ENCODE peak calls at places on chromosomes 3 and 15, in ten cellular contexts. H is amygdala; L is NCI-H1092 treated with DMSO at 0.1 percent for 48 hours; J is A549; Z is T-cell; K is CD8-positive, alpha-beta T cell; R is stimulated activated CD8-positive, alpha-beta memory T cell treated with anti-CD3 and anti-CD28 coated beads, Interleukin-2, amount 100 ng/mL, for 48 hours; U is RWPE1; V is HuH-7.5; D is GM12892. T is an unnamed sample.

GRCh38 chr15:39415634-39416033 is 165.2 kb upstream of the THBS1 start:
- DNase-seq in H (no peak), L (no peak), J (no peak), Z (no peak), K (no peak), R (no peak), U (no peak), V (no peak), D (no peak), T (no peak)

GRCh38 chr3:165181556-165181955 is 14.6 kb downstream of the SLITRK3 start:
- DNase-seq in H (no peak), L (no peak), J (no peak), Z (no peak), K (no peak), R (no peak), U (no peak), V (no peak), D (no peak), T (no peak)

GRCh38 chr3:133827136-133827535 is 21.5 kb downstream of the SRPRB start:
- DNase-seq in H (no peak), L (no peak), J (no peak), Z (no peak), K (no peak), R (no peak), U (no peak), V (no peak), D (no peak), T (no peak)

GRCh38 chr3:191499307-191500125 is 38.6 kb downstream of the PYDC2 start:
- DNase-seq in H (peak), L (peak), J (no peak), Z (no peak), K (no peak), R (no peak), U (peak), V (no peak), D (no peak), T (peak)

GRCh38 chr3:32325957-32326356 is 65.7 kb upstream of the CMTM7 start:
- DNase-seq in H (no peak), L (peak), J (no peak), Z (no peak), K (no peak), R (no peak), U (peak), V (no peak), D (no peak), T (no peak)

GRCh38 chr15:100785181-100786138 is 94.2 kb upstream of the ALDH1A3 start:
- DNase-seq in H (no peak), L (no peak), J (no peak), Z (no peak), K (no peak), R (no peak), U (no peak), V (no peak), D (no peak), T (no peak)

GRCh38 chr3:171865191-171865865 is 22.2 kb downstream of the TMEM212 start:
- DNase-seq in H (no peak), L (no peak), J (no peak), Z (no peak), K (no peak), R (no peak), U (no peak), V (no peak), D (no peak), T (no peak)

GRCh38 chr15:67927501-67928156 is 87.8 kb upstream of the RNU6-1 start:
- DNase-seq in H (no peak), L (no peak), J (no peak), Z (no peak), K (no peak), R (no peak), U (peak), V (no peak), D (no peak), T (peak)

GRCh38 chr3:9669720-9670432 is 20.6 kb downstream of the MTMR14 start:
- DNase-seq in H (no peak), L (no peak), J (no peak), Z (no peak), K (no peak), R (no peak), U (no peak), V (no peak), D (no peak), T (no peak)

GRCh38 chr3:23275814-23276213 is 72.7 kb downstream of the UBE2E2 start:
- DNase-seq in H (no peak), L (no peak), J (no peak), Z (no peak), K (no peak), R (no peak), U (no peak), V (no peak), D (no peak), T (no peak)

GRCh38 chr3:46208167-46208704 is at the start of gene CCR1:
- DNase-seq in H (peak), L (no peak), J (no peak), Z (peak), K (peak), R (peak), U (no peak), V (peak), D (peak), T (no peak)

GRCh38 chr3:129173206-129173605 is 10.5 kb downstream of the CNBP start:
- DNase-seq in H (no peak), L (no peak), J (no peak), Z (no peak), K (no peak), R (no peak), U (no peak), V (no peak), D (no peak), T (no peak)

GRCh38 chr3:138042043-138042442 is 32.1 kb downstream of the CLDN18 start:
- DNase-seq in H (no peak), L (no peak), J (no peak), Z (no peak), K (no peak), R (no peak), U (peak), V (no peak), D (no peak), T (no peak)

GRCh38 chr3:156513619-156514018 is 41.3 kb downstream of the SSR3 start:
- DNase-seq in H (no peak), L (no peak), J (no peak), Z (no peak), K (no peak), R (no peak), U (no peak), V (no peak), D (no peak), T (no peak)

GRCh38 chr3:65619391-65620298 is 419.1 kb downstream of the MAGI1 start:
- DNase-seq in H (no peak), L (no peak), J (no peak), Z (no peak), K (no peak), R (no peak), U (no peak), V (no peak), D (no peak), T (no peak)

GRCh38 chr3:16801223-16801622 is 83.5 kb upstream of the PLCL2 start:
- DNase-seq in H (no peak), L (no peak), J (no peak), Z (no peak), K (no peak), R (no peak), U (no peak), V (no peak), D (no peak), T (no peak)

GRCh38 chr3:149180057-149180573 is 41.5 kb downstream of the CP start:
- DNase-seq in H (no peak), L (no peak), J (peak), Z (no peak), K (no peak), R (no peak), U (peak), V (peak), D (no peak), T (no peak)

GRCh38 chr3:46915297-46915822 is 37.8 kb downstream of the PTH1R start:
- DNase-seq in H (no peak), L (no peak), J (no peak), Z (no peak), K (no peak), R (no peak), U (no peak), V (no peak), D (no peak), T (peak)

GRCh38 chr3:67940200-67940952 is 286.0 kb upstream of the SUCLG2 start:
- DNase-seq in H (no peak), L (no peak), J (no peak), Z (no peak), K (no peak), R (no peak), U (no peak), V (no peak), D (no peak), T (no peak)

GRCh38 chr15:100078511-100079220 is 263.1 kb downstream of the ADAMTS17 start:
- DNase-seq in H (no peak), L (no peak), J (no peak), Z (no peak), K (no peak), R (no peak), U (peak), V (no peak), D (no peak), T (no peak)

GRCh38 chr15:66993874-66994696 is 71.3 kb upstream of the SMAD3 start:
- DNase-seq in H (no peak), L (no peak), J (no peak), Z (no peak), K (no peak), R (no peak), U (no peak), V (no peak), D (no peak), T (no peak)

GRCh38 chr3:72628065-72628464 is 220.2 kb downstream of the SHQ1 start:
- DNase-seq in H (no peak), L (no peak), J (no peak), Z (no peak), K (no peak), R (no peak), U (peak), V (no peak), D (no peak), T (no peak)

GRCh38 chr15:78343431-78343830 is 3.3 kb downstream of the CRABP1 start:
- DNase-seq in H (no peak), L (no peak), J (no peak), Z (no peak), K (no peak), R (no peak), U (no peak), V (no peak), D (no peak), T (no peak)

GRCh38 chr3:118772036-118773030 is 262.3 kb downstream of the IGSF11 start:
- DNase-seq in H (no peak), L (no peak), J (no peak), Z (no peak), K (no peak), R (no peak), U (peak), V (no peak), D (no peak), T (no peak)

GRCh38 chr3:138351916-138352555 is 3.7 kb downstream of the MRAS start:
- DNase-seq in H (no peak), L (no peak), J (no peak), Z (no peak), K (no peak), R (no peak), U (no peak), V (no peak), D (no peak), T (no peak)